ENCODE peak calls at places on chromosomes 11 and 22, in four cellular contexts. F is T47D; V is activated CD8-positive, alpha-beta T cell treated with anti-CD3 and anti-CD28 coated beads, Interleukin-2, amount 10 ng/mL, durations not matched to agents 7 days and 5 days; S is NCI-H345. B is an unnamed sample.

GRCh38 chr11:116537736-116538135 is 235.1 kb downstream of the BUD13 start:
- DNase-seq in V (no peak), S (no peak), F (no peak), B (no peak)

GRCh38 chr22:23574371-23574811 is 5.7 kb downstream of the IGLL1 start:
- DNase-seq in F (no peak), S (no peak), V (no peak), B (no peak)

GRCh38 chr11:128569291-128569690 is 18.1 kb downstream of the ETS1 start:
- DNase-seq in F (no peak), V (no peak), S (no peak), B (no peak)

GRCh38 chr11:95081412-95081811 is 8.2 kb upstream of the ENDOD1 start:
- DNase-seq in S (no peak), F (no peak), V (no peak), B (no peak)

GRCh38 chr11:75813622-75814039 is 1.4 kb upstream of the UVRAG start:
- DNase-seq in V (no peak), F (no peak), S (no peak), B (no peak)

GRCh38 chr11:20178976-20179375 is 18.7 kb upstream of the DBX1 start:
- DNase-seq in S (no peak), F (no peak), V (no peak), B (no peak)

GRCh38 chr11:75342966-75343870 is 8.2 kb downstream of the ARRB1 start:
- DNase-seq in F (peak; percentile 84), V (no peak), S (peak; percentile 79), B (no peak)

GRCh38 chr11:71948314-71949027 is 19.6 kb downstream of the RNF121 start:
- DNase-seq in V (no peak), F (no peak), S (no peak), B (no peak)

GRCh38 chr11:110797453-110797852 is 85.2 kb upstream of the ARHGAP20 start:
- DNase-seq in V (no peak), F (no peak), S (no peak), B (no peak)

GRCh38 chr22:50737728-50738648 is at the start of gene ACR:
- DNase-seq in F (no peak), V (no peak), S (no peak), B (no peak)

GRCh38 chr11:5040876-5041275 is 5.5 kb upstream of the OR52J3 start:
- DNase-seq in S (no peak), V (no peak), F (no peak), B (no peak)

GRCh38 chr11:15493066-15493465 is 378.3 kb downstream of the INSC start:
- DNase-seq in V (no peak), F (no peak), S (peak; percentile 7), B (no peak)

B was measured in NCI-H1105.